ENCODE peak calls at places on chromosomes 11 and 22, in seven cellular contexts. One of them, this sample, is unnamed.

GRCh38 chr11:62961017-62961416 is 23.8 kb downstream of the SLC22A6 start:
- DNase-seq in BE2C: no peak
- DNase-seq in thyroid gland: no peak
- DNase-seq in cardiac fibroblast: no peak
- DNase-seq in CD8-positive, alpha-beta T cell: no peak
- DNase-seq in epithelial cell of esophagus: no peak
- DNase-seq in astrocyte of the cerebellum: no peak
- DNase-seq in this sample: no peak

GRCh38 chr11:74650498-74650897 is 58.1 kb downstream of the POLD3 start:
- DNase-seq in BE2C: no peak
- DNase-seq in thyroid gland: no peak
- DNase-seq in cardiac fibroblast: peak; percentile 41
- DNase-seq in CD8-positive, alpha-beta T cell: no peak
- DNase-seq in epithelial cell of esophagus: no peak
- DNase-seq in astrocyte of the cerebellum: no peak
- DNase-seq in this sample: no peak

GRCh38 chr22:39216143-39216490 is 28.7 kb downstream of the PDGFB start:
- DNase-seq in BE2C: no peak
- DNase-seq in thyroid gland: no peak
- DNase-seq in cardiac fibroblast: no peak
- DNase-seq in CD8-positive, alpha-beta T cell: no peak
- DNase-seq in epithelial cell of esophagus: no peak
- DNase-seq in astrocyte of the cerebellum: no peak
- DNase-seq in this sample: no peak

GRCh38 chr11:102452461-102453285 is at the start of gene TMEM123:
- DNase-seq in BE2C: peak; percentile 83
- DNase-seq in thyroid gland: peak; percentile 80
- DNase-seq in cardiac fibroblast: peak; percentile 64
- DNase-seq in CD8-positive, alpha-beta T cell: peak; percentile 78
- DNase-seq in epithelial cell of esophagus: peak; percentile 56
- DNase-seq in astrocyte of the cerebellum: no peak
- DNase-seq in this sample: peak; percentile 86

GRCh38 chr22:31173386-31174145 is 13.6 kb downstream of the RNF185 start:
- DNase-seq in BE2C: no peak
- DNase-seq in thyroid gland: no peak
- DNase-seq in cardiac fibroblast: peak; percentile 65
- DNase-seq in CD8-positive, alpha-beta T cell: no peak
- DNase-seq in epithelial cell of esophagus: peak; percentile 89
- DNase-seq in astrocyte of the cerebellum: peak; percentile 60
- DNase-seq in this sample: no peak

GRCh38 chr11:114377612-114378267 is 22.6 kb downstream of the C11orf71 start:
- DNase-seq in BE2C: no peak
- DNase-seq in thyroid gland: no peak
- DNase-seq in cardiac fibroblast: peak; percentile 43
- DNase-seq in CD8-positive, alpha-beta T cell: no peak
- DNase-seq in epithelial cell of esophagus: no peak
- DNase-seq in astrocyte of the cerebellum: no peak
- DNase-seq in this sample: no peak

GRCh38 chr11:62337682-62338181 is 484 bp downstream of the ASRGL1 start:
- DNase-seq in BE2C: peak; percentile 32
- DNase-seq in thyroid gland: peak; percentile 27
- DNase-seq in cardiac fibroblast: peak; percentile 2
- DNase-seq in CD8-positive, alpha-beta T cell: peak; percentile 2
- DNase-seq in epithelial cell of esophagus: peak; percentile 19
- DNase-seq in astrocyte of the cerebellum: no peak
- DNase-seq in this sample: peak; percentile 41

GRCh38 chr22:38271927-38272372 is 860 bp downstream of the TMEM184B start:
- DNase-seq in BE2C: no peak
- DNase-seq in thyroid gland: peak; percentile 89
- DNase-seq in cardiac fibroblast: peak; percentile 20
- DNase-seq in CD8-positive, alpha-beta T cell: no peak
- DNase-seq in epithelial cell of esophagus: peak; percentile 56
- DNase-seq in astrocyte of the cerebellum: no peak
- DNase-seq in this sample: no peak

GRCh38 chr11:93051181-93051580 is 81.7 kb downstream of the MTNR1B start:
- DNase-seq in BE2C: no peak
- DNase-seq in thyroid gland: no peak
- DNase-seq in cardiac fibroblast: peak; percentile 46
- DNase-seq in CD8-positive, alpha-beta T cell: no peak
- DNase-seq in epithelial cell of esophagus: peak; percentile 44
- DNase-seq in astrocyte of the cerebellum: no peak
- DNase-seq in this sample: no peak

GRCh38 chr22:22075382-22076163 is 93.0 kb upstream of the TOP3B start:
- DNase-seq in BE2C: no peak
- DNase-seq in thyroid gland: no peak
- DNase-seq in cardiac fibroblast: no peak
- DNase-seq in CD8-positive, alpha-beta T cell: no peak
- DNase-seq in epithelial cell of esophagus: no peak
- DNase-seq in astrocyte of the cerebellum: no peak
- DNase-seq in this sample: no peak
- TF ChIP-seq CTCF in BE2C: no peak
- TF ChIP-seq CTCF in thyroid gland: no peak
- TF ChIP-seq CTCF in cardiac fibroblast: no peak
- TF ChIP-seq CTCF in CD8-positive, alpha-beta T cell: no peak
- TF ChIP-seq CTCF in epithelial cell of esophagus: no peak
- TF ChIP-seq CTCF in astrocyte of the cerebellum: no peak
- TF ChIP-seq CTCF in this sample: no peak

GRCh38 chr11:45930031-45930794 is 7.8 kb downstream of the LARGE2 start:
- DNase-seq in BE2C: peak; percentile 66
- DNase-seq in thyroid gland: peak; percentile 79
- DNase-seq in cardiac fibroblast: no peak
- DNase-seq in CD8-positive, alpha-beta T cell: no peak
- DNase-seq in epithelial cell of esophagus: peak; percentile 59
- DNase-seq in astrocyte of the cerebellum: no peak
- DNase-seq in this sample: no peak
- TF ChIP-seq CTCF in BE2C: no peak
- TF ChIP-seq CTCF in thyroid gland: no peak
- TF ChIP-seq CTCF in cardiac fibroblast: no peak
- TF ChIP-seq CTCF in CD8-positive, alpha-beta T cell: no peak
- TF ChIP-seq CTCF in epithelial cell of esophagus: no peak
- TF ChIP-seq CTCF in astrocyte of the cerebellum: no peak
- TF ChIP-seq CTCF in this sample: no peak

GRCh38 chr22:20084547-20085413 is 4.7 kb downstream of the DGCR8 start:
- DNase-seq in BE2C: peak; percentile 74
- DNase-seq in thyroid gland: peak; percentile 33
- DNase-seq in cardiac fibroblast: peak; percentile 12
- DNase-seq in CD8-positive, alpha-beta T cell: no peak
- DNase-seq in epithelial cell of esophagus: no peak
- DNase-seq in astrocyte of the cerebellum: no peak
- DNase-seq in this sample: peak; percentile 65
- TF ChIP-seq CTCF in BE2C: peak; percentile 67
- TF ChIP-seq CTCF in thyroid gland: no peak
- TF ChIP-seq CTCF in cardiac fibroblast: peak; percentile 37
- TF ChIP-seq CTCF in CD8-positive, alpha-beta T cell: no peak
- TF ChIP-seq CTCF in epithelial cell of esophagus: peak; percentile 50
- TF ChIP-seq CTCF in astrocyte of the cerebellum: peak; percentile 32
- TF ChIP-seq CTCF in this sample: peak; percentile 45

GRCh38 chr11:8794677-8795103 is 112.1 kb downstream of the RPL27A start:
- DNase-seq in BE2C: no peak
- DNase-seq in thyroid gland: peak; percentile 47
- DNase-seq in cardiac fibroblast: no peak
- DNase-seq in CD8-positive, alpha-beta T cell: no peak
- DNase-seq in epithelial cell of esophagus: no peak
- DNase-seq in astrocyte of the cerebellum: no peak
- DNase-seq in this sample: no peak
- TF ChIP-seq CTCF in BE2C: peak; percentile 20
- TF ChIP-seq CTCF in thyroid gland: peak; percentile 66
- TF ChIP-seq CTCF in cardiac fibroblast: peak; percentile 18
- TF ChIP-seq CTCF in CD8-positive, alpha-beta T cell: no peak
- TF ChIP-seq CTCF in epithelial cell of esophagus: peak; percentile 29
- TF ChIP-seq CTCF in astrocyte of the cerebellum: peak; percentile 12
- TF ChIP-seq CTCF in this sample: peak; percentile 24

DNA sequence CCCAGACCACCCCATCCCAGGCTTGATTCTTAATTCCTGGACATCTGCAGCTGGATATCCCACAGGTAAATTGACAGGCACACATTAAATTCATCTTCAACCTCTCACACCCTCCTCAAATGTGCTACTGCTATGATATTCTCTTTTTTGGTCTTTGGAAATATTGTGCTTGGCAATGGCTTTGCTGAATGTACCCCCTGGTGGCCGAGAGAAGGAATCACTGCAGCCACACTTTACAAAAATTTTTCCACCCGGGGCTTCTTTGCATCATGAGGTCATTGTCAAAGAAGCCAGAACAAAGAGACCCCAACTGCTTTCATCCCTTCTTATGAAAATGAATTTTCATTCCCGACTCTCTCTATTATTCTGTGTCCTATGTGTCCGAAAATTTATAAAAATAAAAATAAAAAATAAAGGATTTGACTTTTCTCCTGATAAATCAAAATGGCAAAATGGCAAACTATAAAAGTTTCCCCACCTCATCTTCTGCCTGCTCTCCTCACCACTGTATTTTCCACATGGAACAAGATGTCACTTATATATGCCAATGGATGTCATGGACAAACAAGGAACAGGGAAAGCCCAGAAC is 15.0 kb upstream of the CYB5R2 start:
- DNase-seq in BE2C: no peak
- DNase-seq in thyroid gland: no peak
- DNase-seq in cardiac fibroblast: peak; percentile 59
- DNase-seq in CD8-positive, alpha-beta T cell: no peak
- DNase-seq in epithelial cell of esophagus: peak; percentile 45
- DNase-seq in astrocyte of the cerebellum: peak; percentile 6
- DNase-seq in this sample: peak; percentile 24
- TF ChIP-seq CTCF in BE2C: peak; percentile 67
- TF ChIP-seq CTCF in thyroid gland: peak; percentile 78
- TF ChIP-seq CTCF in cardiac fibroblast: peak; percentile 87
- TF ChIP-seq CTCF in CD8-positive, alpha-beta T cell: peak; percentile 81
- TF ChIP-seq CTCF in epithelial cell of esophagus: peak; percentile 85
- TF ChIP-seq CTCF in astrocyte of the cerebellum: peak; percentile 87
- TF ChIP-seq CTCF in this sample: peak; percentile 84

GRCh38 chr11:11078344-11078743 is 220.5 kb upstream of the ZBED5 start:
- DNase-seq in BE2C: no peak
- DNase-seq in thyroid gland: no peak
- DNase-seq in cardiac fibroblast: peak; percentile 23
- DNase-seq in CD8-positive, alpha-beta T cell: no peak
- DNase-seq in epithelial cell of esophagus: peak; percentile 20
- DNase-seq in astrocyte of the cerebellum: no peak
- DNase-seq in this sample: no peak
- TF ChIP-seq CTCF in BE2C: no peak
- TF ChIP-seq CTCF in thyroid gland: no peak
- TF ChIP-seq CTCF in cardiac fibroblast: no peak
- TF ChIP-seq CTCF in CD8-positive, alpha-beta T cell: no peak
- TF ChIP-seq CTCF in epithelial cell of esophagus: no peak
- TF ChIP-seq CTCF in astrocyte of the cerebellum: no peak
- TF ChIP-seq CTCF in this sample: no peak

This sample was measured in nephron progenitor cell.